ENCODE peak calls at places on chromosomes 16 and 17, in ten cellular contexts. One of them, this sample, is unnamed.

GRCh38 chr17:35896011-35896587 is 15.9 kb upstream of the CCL5 start:
- DNase-seq in heart right ventricle: no peak
- DNase-seq in right atrium auricular region: no peak
- DNase-seq in NT2/D1: no peak
- DNase-seq in transverse colon: peak; percentile 17
- DNase-seq in cardiac muscle cell: no peak
- DNase-seq in tibial nerve: no peak
- DNase-seq in GM23248: no peak
- DNase-seq in left ventricle myocardium inferior: no peak
- DNase-seq in CD8-positive, alpha-beta memory T cell: peak; percentile 35
- DNase-seq in this sample: no peak

GRCh38 chr16:12667909-12668308 is 135.8 kb downstream of the CPPED1 start:
- DNase-seq in heart right ventricle: no peak
- DNase-seq in right atrium auricular region: no peak
- DNase-seq in NT2/D1: no peak
- DNase-seq in transverse colon: no peak
- DNase-seq in cardiac muscle cell: no peak
- DNase-seq in tibial nerve: no peak
- DNase-seq in GM23248: no peak
- DNase-seq in left ventricle myocardium inferior: no peak
- DNase-seq in CD8-positive, alpha-beta memory T cell: no peak
- DNase-seq in this sample: no peak

GRCh38 chr16:2447920-2448583 is 11.9 kb upstream of the TEDC2 start:
- DNase-seq in heart right ventricle: no peak
- DNase-seq in right atrium auricular region: no peak
- DNase-seq in NT2/D1: no peak
- DNase-seq in transverse colon: no peak
- DNase-seq in cardiac muscle cell: no peak
- DNase-seq in tibial nerve: no peak
- DNase-seq in GM23248: peak; percentile 52
- DNase-seq in left ventricle myocardium inferior: no peak
- DNase-seq in CD8-positive, alpha-beta memory T cell: no peak
- DNase-seq in this sample: no peak

GRCh38 chr17:81380117-81380516 is 15.1 kb upstream of the BAHCC1 start:
- DNase-seq in heart right ventricle: no peak
- DNase-seq in right atrium auricular region: no peak
- DNase-seq in NT2/D1: no peak
- DNase-seq in transverse colon: no peak
- DNase-seq in cardiac muscle cell: no peak
- DNase-seq in tibial nerve: no peak
- DNase-seq in GM23248: no peak
- DNase-seq in left ventricle myocardium inferior: no peak
- DNase-seq in CD8-positive, alpha-beta memory T cell: no peak
- DNase-seq in this sample: no peak

GRCh38 chr17:81230043-81230820 is 7.5 kb upstream of the CEP131 start:
- DNase-seq in heart right ventricle: no peak
- DNase-seq in right atrium auricular region: no peak
- DNase-seq in NT2/D1: no peak
- DNase-seq in transverse colon: no peak
- DNase-seq in cardiac muscle cell: no peak
- DNase-seq in tibial nerve: no peak
- DNase-seq in GM23248: no peak
- DNase-seq in left ventricle myocardium inferior: no peak
- DNase-seq in CD8-positive, alpha-beta memory T cell: no peak
- DNase-seq in this sample: no peak

GRCh38 chr17:13114601-13115024 is 96.8 kb upstream of the ELAC2 start:
- DNase-seq in heart right ventricle: peak; percentile 31
- DNase-seq in right atrium auricular region: no peak
- DNase-seq in NT2/D1: peak; percentile 18
- DNase-seq in transverse colon: no peak
- DNase-seq in cardiac muscle cell: peak; percentile 76
- DNase-seq in tibial nerve: peak; percentile 8
- DNase-seq in GM23248: peak; percentile 83
- DNase-seq in left ventricle myocardium inferior: peak; percentile 19
- DNase-seq in CD8-positive, alpha-beta memory T cell: no peak
- DNase-seq in this sample: peak; percentile 50

GRCh38 chr17:16915752-16916556 is 56.0 kb downstream of the TNFRSF13B start:
- DNase-seq in heart right ventricle: peak; percentile 53
- DNase-seq in right atrium auricular region: peak; percentile 56
- DNase-seq in NT2/D1: peak; percentile 44
- DNase-seq in transverse colon: peak; percentile 83
- DNase-seq in cardiac muscle cell: peak; percentile 63
- DNase-seq in tibial nerve: peak; percentile 38
- DNase-seq in GM23248: peak; percentile 79
- DNase-seq in left ventricle myocardium inferior: peak; percentile 40
- DNase-seq in CD8-positive, alpha-beta memory T cell: no peak
- DNase-seq in this sample: no peak

GRCh38 chr17:38749222-38750043 is 1.3 kb upstream of the PCGF2 start:
- DNase-seq in heart right ventricle: peak; percentile 90
- DNase-seq in right atrium auricular region: peak; percentile 91
- DNase-seq in NT2/D1: no peak
- DNase-seq in transverse colon: peak; percentile 84
- DNase-seq in cardiac muscle cell: peak; percentile 83
- DNase-seq in tibial nerve: peak; percentile 79
- DNase-seq in GM23248: peak; percentile 65
- DNase-seq in left ventricle myocardium inferior: peak; percentile 92
- DNase-seq in CD8-positive, alpha-beta memory T cell: no peak
- DNase-seq in this sample: no peak

GRCh38 chr17:2435181-2435741 is 34.4 kb upstream of the MNT start:
- DNase-seq in heart right ventricle: no peak
- DNase-seq in right atrium auricular region: no peak
- DNase-seq in NT2/D1: peak; percentile 64
- DNase-seq in transverse colon: no peak
- DNase-seq in cardiac muscle cell: peak; percentile 18
- DNase-seq in tibial nerve: no peak
- DNase-seq in GM23248: peak; percentile 64
- DNase-seq in left ventricle myocardium inferior: no peak
- DNase-seq in CD8-positive, alpha-beta memory T cell: no peak
- DNase-seq in this sample: peak; percentile 48

GRCh38 chr16:73053038-73053378 is 5.1 kb upstream of the ZFHX3 start:
- DNase-seq in heart right ventricle: no peak
- DNase-seq in right atrium auricular region: no peak
- DNase-seq in NT2/D1: no peak
- DNase-seq in transverse colon: no peak
- DNase-seq in cardiac muscle cell: no peak
- DNase-seq in tibial nerve: no peak
- DNase-seq in GM23248: no peak
- DNase-seq in left ventricle myocardium inferior: no peak
- DNase-seq in CD8-positive, alpha-beta memory T cell: no peak
- DNase-seq in this sample: no peak

GRCh38 chr16:73054732-73055481 is 7.0 kb upstream of the ZFHX3 start:
- DNase-seq in heart right ventricle: no peak
- DNase-seq in right atrium auricular region: no peak
- DNase-seq in NT2/D1: no peak
- DNase-seq in transverse colon: no peak
- DNase-seq in cardiac muscle cell: no peak
- DNase-seq in tibial nerve: no peak
- DNase-seq in GM23248: peak; percentile 58
- DNase-seq in left ventricle myocardium inferior: no peak
- DNase-seq in CD8-positive, alpha-beta memory T cell: no peak
- DNase-seq in this sample: peak; percentile 80

GRCh38 chr16:73052441-73053030 is 4.6 kb upstream of the ZFHX3 start:
- DNase-seq in heart right ventricle: no peak
- DNase-seq in right atrium auricular region: no peak
- DNase-seq in NT2/D1: no peak
- DNase-seq in transverse colon: no peak
- DNase-seq in cardiac muscle cell: no peak
- DNase-seq in tibial nerve: no peak
- DNase-seq in GM23248: no peak
- DNase-seq in left ventricle myocardium inferior: no peak
- DNase-seq in CD8-positive, alpha-beta memory T cell: no peak
- DNase-seq in this sample: peak; percentile 65

GRCh38 chr16:73053379-73054130 is 5.6 kb upstream of the ZFHX3 start:
- DNase-seq in heart right ventricle: no peak
- DNase-seq in right atrium auricular region: no peak
- DNase-seq in NT2/D1: no peak
- DNase-seq in transverse colon: no peak
- DNase-seq in cardiac muscle cell: no peak
- DNase-seq in tibial nerve: no peak
- DNase-seq in GM23248: no peak
- DNase-seq in left ventricle myocardium inferior: no peak
- DNase-seq in CD8-positive, alpha-beta memory T cell: no peak
- DNase-seq in this sample: peak; percentile 70

DNA sequence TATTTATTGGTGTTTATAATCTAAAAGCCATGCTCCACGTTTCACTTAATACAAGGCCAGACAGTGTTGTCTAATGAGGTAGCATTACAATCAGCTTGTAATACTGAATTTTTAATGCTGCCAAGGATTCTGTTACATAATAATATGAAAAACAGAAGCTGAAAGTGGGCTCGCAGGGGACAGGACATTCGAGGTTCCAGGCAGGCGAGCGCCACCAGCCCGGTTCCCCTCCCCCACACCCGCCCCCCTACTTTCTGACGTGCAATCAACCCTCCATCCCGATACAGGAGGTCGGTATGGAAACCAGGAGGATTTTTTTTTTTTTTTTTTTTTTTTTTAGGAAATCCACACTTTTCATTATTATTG is 6.2 kb upstream of the ZFHX3 start:
- DNase-seq in heart right ventricle: no peak
- DNase-seq in right atrium auricular region: no peak
- DNase-seq in NT2/D1: no peak
- DNase-seq in transverse colon: no peak
- DNase-seq in cardiac muscle cell: no peak
- DNase-seq in tibial nerve: no peak
- DNase-seq in GM23248: no peak
- DNase-seq in left ventricle myocardium inferior: no peak
- DNase-seq in CD8-positive, alpha-beta memory T cell: no peak
- DNase-seq in this sample: no peak
- H3K4me3 ChIP-seq in heart right ventricle: peak overlapping the region; percentile 13
- H3K4me3 ChIP-seq in right atrium auricular region: no peak overlapping the region
- H3K4me3 ChIP-seq in NT2/D1: no peak overlapping the region
- H3K4me3 ChIP-seq in transverse colon: no peak overlapping the region
- H3K4me3 ChIP-seq in cardiac muscle cell: no peak overlapping the region
- H3K4me3 ChIP-seq in tibial nerve: no peak overlapping the region
- H3K4me3 ChIP-seq in GM23248: no peak overlapping the region
- H3K4me3 ChIP-seq in left ventricle myocardium inferior: peak overlapping the region; percentile 89
- H3K4me3 ChIP-seq in CD8-positive, alpha-beta memory T cell: no peak overlapping the region
- H3K4me3 ChIP-seq in this sample: no peak overlapping the region

DNA sequence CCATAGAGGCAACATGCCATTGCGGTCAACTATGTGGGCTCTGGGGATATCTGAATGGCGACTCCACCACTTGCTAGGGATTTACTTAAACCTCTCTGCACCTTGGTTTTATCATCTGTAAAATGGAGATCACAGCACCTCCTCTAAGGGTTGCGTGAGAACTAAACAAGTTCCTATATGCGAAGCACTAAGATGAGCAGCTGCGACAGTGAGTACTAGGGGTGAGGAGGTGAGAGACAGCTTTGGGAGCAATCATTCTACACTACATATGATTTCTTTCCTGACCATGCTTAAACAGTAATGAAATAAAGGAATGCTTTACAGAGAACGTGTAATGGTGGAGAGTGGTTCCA is 61.4 kb downstream of the CREBBP start:
- DNase-seq in heart right ventricle: no peak
- DNase-seq in right atrium auricular region: no peak
- DNase-seq in NT2/D1: no peak
- DNase-seq in transverse colon: no peak
- DNase-seq in cardiac muscle cell: no peak
- DNase-seq in tibial nerve: no peak
- DNase-seq in GM23248: no peak
- DNase-seq in left ventricle myocardium inferior: no peak
- DNase-seq in CD8-positive, alpha-beta memory T cell: no peak
- DNase-seq in this sample: no peak
- H3K4me1 ChIP-seq in heart right ventricle: peaks cover 99% of the 10 kb centered on the region
- H3K4me1 ChIP-seq in right atrium auricular region: no peaks in the 10 kb centered on the region
- H3K4me1 ChIP-seq in NT2/D1: peaks cover 4% of the 10 kb centered on the region
- H3K4me1 ChIP-seq in transverse colon: peaks cover 79% of the 10 kb centered on the region
- H3K4me1 ChIP-seq in cardiac muscle cell: peaks cover 33% of the 10 kb centered on the region
- H3K4me1 ChIP-seq in tibial nerve: peaks cover 98% of the 10 kb centered on the region
- H3K4me1 ChIP-seq in GM23248: peaks cover 50% of the 10 kb centered on the region
- H3K4me1 ChIP-seq in left ventricle myocardium inferior: peaks cover 100% of the 10 kb centered on the region
- H3K4me1 ChIP-seq in CD8-positive, alpha-beta memory T cell: peaks cover 91% of the 10 kb centered on the region
- H3K4me1 ChIP-seq in this sample: peaks cover 19% of the 10 kb centered on the region

DNA sequence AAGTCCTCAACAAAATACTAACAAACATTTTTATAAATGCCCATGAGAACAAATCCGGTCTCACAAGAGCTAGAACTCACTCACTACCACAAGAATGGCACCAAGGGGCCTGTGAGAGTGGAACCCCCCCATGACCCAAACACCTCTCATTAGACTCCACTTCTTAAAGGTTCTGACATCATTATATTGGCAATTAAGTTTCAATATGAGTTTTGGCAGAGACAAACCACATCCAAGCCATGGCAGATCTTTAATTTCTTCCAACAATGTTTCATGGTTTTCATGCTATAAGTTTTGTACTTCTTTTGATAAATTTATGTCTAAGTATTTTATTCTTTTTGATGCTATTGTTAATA is 30.0 kb upstream of the ATP2A3 start:
- DNase-seq in heart right ventricle: no peak
- DNase-seq in right atrium auricular region: no peak
- DNase-seq in NT2/D1: no peak
- DNase-seq in transverse colon: no peak
- DNase-seq in cardiac muscle cell: no peak
- DNase-seq in tibial nerve: no peak
- DNase-seq in GM23248: no peak
- DNase-seq in left ventricle myocardium inferior: no peak
- DNase-seq in CD8-positive, alpha-beta memory T cell: no peak
- DNase-seq in this sample: no peak
- H3K4me3 ChIP-seq in heart right ventricle: no peak overlapping the region
- H3K4me3 ChIP-seq in right atrium auricular region: no peak overlapping the region
- H3K4me3 ChIP-seq in NT2/D1: no peak overlapping the region
- H3K4me3 ChIP-seq in transverse colon: no peak overlapping the region
- H3K4me3 ChIP-seq in cardiac muscle cell: no peak overlapping the region
- H3K4me3 ChIP-seq in tibial nerve: no peak overlapping the region
- H3K4me3 ChIP-seq in GM23248: no peak overlapping the region
- H3K4me3 ChIP-seq in left ventricle myocardium inferior: no peak overlapping the region
- H3K4me3 ChIP-seq in CD8-positive, alpha-beta memory T cell: no peak overlapping the region
- H3K4me3 ChIP-seq in this sample: no peak overlapping the region

GRCh38 chr17:3891626-3892094 is 1.2 kb downstream of the CAMKK1 start:
- DNase-seq in heart right ventricle: no peak
- DNase-seq in right atrium auricular region: no peak
- DNase-seq in NT2/D1: no peak
- DNase-seq in transverse colon: no peak
- DNase-seq in cardiac muscle cell: no peak
- DNase-seq in tibial nerve: no peak
- DNase-seq in GM23248: peak; percentile 51
- DNase-seq in left ventricle myocardium inferior: no peak
- DNase-seq in CD8-positive, alpha-beta memory T cell: no peak
- DNase-seq in this sample: peak; percentile 8

GRCh38 chr17:3893720-3894116 is 865 bp upstream of the CAMKK1 start:
- DNase-seq in heart right ventricle: no peak
- DNase-seq in right atrium auricular region: no peak
- DNase-seq in NT2/D1: no peak
- DNase-seq in transverse colon: no peak
- DNase-seq in cardiac muscle cell: no peak
- DNase-seq in tibial nerve: no peak
- DNase-seq in GM23248: no peak
- DNase-seq in left ventricle myocardium inferior: no peak
- DNase-seq in CD8-positive, alpha-beta memory T cell: no peak
- DNase-seq in this sample: no peak

GRCh38 chr17:3890893-3891219 is 2.0 kb downstream of the CAMKK1 start:
- DNase-seq in heart right ventricle: no peak
- DNase-seq in right atrium auricular region: no peak
- DNase-seq in NT2/D1: no peak
- DNase-seq in transverse colon: no peak
- DNase-seq in cardiac muscle cell: no peak
- DNase-seq in tibial nerve: no peak
- DNase-seq in GM23248: no peak
- DNase-seq in left ventricle myocardium inferior: no peak
- DNase-seq in CD8-positive, alpha-beta memory T cell: no peak
- DNase-seq in this sample: no peak

GRCh38 chr17:3893003-3893719 is at the start of gene CAMKK1:
- DNase-seq in heart right ventricle: peak; percentile 91
- DNase-seq in right atrium auricular region: peak; percentile 85
- DNase-seq in NT2/D1: peak; percentile 71
- DNase-seq in transverse colon: peak; percentile 94
- DNase-seq in cardiac muscle cell: peak; percentile 94
- DNase-seq in tibial nerve: peak; percentile 61
- DNase-seq in GM23248: peak; percentile 95
- DNase-seq in left ventricle myocardium inferior: peak; percentile 92
- DNase-seq in CD8-positive, alpha-beta memory T cell: peak; percentile 87
- DNase-seq in this sample: peak; percentile 83

GRCh38 chr17:3892095-3892998 is 506 bp downstream of the CAMKK1 start:
- DNase-seq in heart right ventricle: peak; percentile 71
- DNase-seq in right atrium auricular region: peak; percentile 90
- DNase-seq in NT2/D1: no peak
- DNase-seq in transverse colon: peak; percentile 83
- DNase-seq in cardiac muscle cell: peak; percentile 66
- DNase-seq in tibial nerve: peak; percentile 77
- DNase-seq in GM23248: peak; percentile 86
- DNase-seq in left ventricle myocardium inferior: peak; percentile 78
- DNase-seq in CD8-positive, alpha-beta memory T cell: peak; percentile 78
- DNase-seq in this sample: peak; percentile 14
- H3K4me1 ChIP-seq in heart right ventricle: peaks cover 85% of the 10 kb centered on the region
- H3K4me1 ChIP-seq in right atrium auricular region: no peaks in the 10 kb centered on the region
- H3K4me1 ChIP-seq in NT2/D1: peaks cover 25% of the 10 kb centered on the region
- H3K4me1 ChIP-seq in transverse colon: peaks cover 80% of the 10 kb centered on the region
- H3K4me1 ChIP-seq in cardiac muscle cell: peaks cover 22% of the 10 kb centered on the region
- H3K4me1 ChIP-seq in tibial nerve: peaks cover 75% of the 10 kb centered on the region
- H3K4me1 ChIP-seq in GM23248: peaks cover 37% of the 10 kb centered on the region
- H3K4me1 ChIP-seq in left ventricle myocardium inferior: peaks cover 86% of the 10 kb centered on the region
- H3K4me1 ChIP-seq in CD8-positive, alpha-beta memory T cell: peaks cover 24% of the 10 kb centered on the region
- H3K4me1 ChIP-seq in this sample: peaks cover 9% of the 10 kb centered on the region

This sample was measured in HAP-1.